ENCODE peak calls at places on chromosomes 13 and 19, in six cellular contexts. C is adrenal gland; U is CD8-positive, alpha-beta T cell; S is Peyer's patch; K is brain microvascular endothelial cell; R is fibroblast of lung. J is an unnamed sample. For H3K27me3, the result is how much of the 10 kb centered on the place peaks cover.

GRCh38 chr13:56352356-56352755 is 788.4 kb upstream of the PRR20A start:
- DNase-seq in C (no peak), U (no peak), S (no peak), K (no peak), R (no peak), J (no peak)

GRCh38 chr19:14081797-14082674 is 3.5 kb downstream of the C19orf67 start:
- DNase-seq in C (peak), U (no peak), S (peak), K (no peak), R (no peak), J (peak)

GRCh38 chr13:98401936-98402335 is 175.0 kb downstream of the STK24 start:
- DNase-seq in C (no peak), U (no peak), S (no peak), K (no peak), R (no peak), J (no peak)

GRCh38 chr19:12294308-12295158 is at the start of gene ZNF44:
- DNase-seq in C (peak), U (peak), S (peak), K (peak), R (peak), J (peak)

GRCh38 chr13:44096906-44097305 is 217.2 kb downstream of the LACC1 start:
- DNase-seq in C (no peak), U (no peak), S (no peak), K (no peak), R (no peak), J (no peak)

GRCh38 chr19:45323671-45324081 is 1.0 kb upstream of the CKM start:
- DNase-seq in C (no peak), U (no peak), S (no peak), K (no peak), R (no peak), J (no peak)

GRCh38 chr19:2149980-2150793 is 1.2 kb downstream of the AP3D1 start:
- DNase-seq in C (peak), U (no peak), S (peak), K (no peak), R (no peak), J (no peak)

GRCh38 chr19:58563034-58563573 is 4.7 kb upstream of the UBE2M start:
- DNase-seq in C (no peak), U (no peak), S (no peak), K (no peak), R (no peak), J (no peak)

GRCh38 chr19:15433519-15434069 is 14.8 kb upstream of the AKAP8L start:
- DNase-seq in C (no peak), U (no peak), S (peak), K (no peak), R (no peak), J (no peak)

GRCh38 chr13:50589139-50589538 is 254.4 kb downstream of the DLEU7 start:
- DNase-seq in C (no peak), U (no peak), S (no peak), K (peak), R (peak), J (no peak)

GRCh38 chr13:79810671-79811070 is 329.7 kb downstream of the NDFIP2 start:
- DNase-seq in C (no peak), U (no peak), S (no peak), K (peak), R (peak), J (no peak)

GRCh38 chr19:1577929-1578618 is 9.9 kb upstream of the MEX3D start:
- DNase-seq in C (no peak), U (no peak), S (no peak), K (no peak), R (no peak), J (no peak)

DNA sequence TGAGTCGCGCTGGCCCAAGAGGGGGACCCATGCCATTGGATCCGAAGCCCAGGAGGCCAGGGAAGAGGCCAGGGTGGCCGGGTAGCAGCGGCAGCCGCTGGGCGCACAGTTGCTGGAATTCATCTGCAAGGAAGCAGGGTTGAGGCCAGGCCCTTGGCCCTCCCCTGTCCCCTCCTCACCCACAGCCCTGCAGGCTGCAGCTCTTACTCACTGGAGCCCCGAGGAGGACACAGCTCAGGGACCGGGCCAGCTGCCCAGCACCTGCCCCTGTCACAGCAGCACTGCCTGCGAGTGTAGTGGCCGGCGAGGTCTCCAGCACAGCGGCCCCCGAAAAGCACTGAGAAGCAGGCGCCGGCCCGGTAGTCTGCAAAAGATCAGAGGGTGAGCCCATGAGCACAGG is 11.2 kb downstream of the FBN3 start:
- DNase-seq in C (no peak), U (no peak), S (no peak), K (no peak), R (no peak), J (no peak)
- H3K27me3 ChIP-seq in C (under half), U (under half), S (under half), K (under half), R (under half), J (under half)

DNA sequence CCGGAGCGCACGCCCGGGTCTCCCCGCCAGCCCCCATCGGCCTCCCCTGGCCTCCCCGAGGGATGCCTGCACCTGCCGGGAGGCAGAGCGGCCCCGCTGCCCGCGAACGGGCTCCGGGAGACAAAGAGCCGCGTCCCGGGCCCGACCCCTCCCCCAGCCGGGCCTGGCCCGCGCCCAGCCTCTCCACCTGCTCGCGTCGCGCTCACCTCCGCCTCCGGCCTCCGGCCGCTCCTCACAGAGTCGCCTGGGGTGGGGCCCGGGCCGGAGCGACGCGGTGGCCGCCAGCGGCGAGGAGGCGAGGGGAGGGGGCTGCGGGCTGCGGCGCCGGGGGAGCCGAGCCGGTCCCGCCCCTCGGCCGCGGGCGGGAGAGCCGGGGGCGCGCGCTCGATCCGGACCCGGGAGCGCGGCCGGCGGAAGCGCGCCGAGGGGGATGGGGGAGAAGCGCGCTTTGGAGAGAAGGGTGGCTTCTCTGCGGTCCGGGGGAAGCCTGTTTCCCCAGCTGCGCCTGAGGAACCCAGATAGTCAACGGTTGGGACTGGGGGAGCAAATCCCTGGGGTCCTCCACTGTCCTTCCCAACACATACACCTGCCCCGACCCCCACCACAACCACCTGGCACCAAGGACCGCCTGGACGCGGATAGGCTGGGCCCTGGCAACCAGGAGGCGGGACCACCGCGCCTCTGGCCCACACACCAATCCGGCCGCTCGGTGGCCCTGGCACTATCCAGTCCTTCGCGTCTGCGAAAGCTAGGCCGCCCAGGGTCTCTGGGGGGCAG is at the start of gene PRR36:
- DNase-seq in C (peak), U (no peak), S (peak), K (no peak), R (no peak), J (no peak)
- H3K4me3 ChIP-seq in C (peak), U (peak), S (peak), K (peak), R (no peak), J (peak)

GRCh38 chr19:50667177-50667758 is 18.0 kb downstream of the C19orf81 start:
- DNase-seq in C (no peak), U (no peak), S (no peak), K (no peak), R (no peak), J (no peak)

GRCh38 chr19:50668416-50669318 is 19.4 kb downstream of the C19orf81 start:
- DNase-seq in C (no peak), U (no peak), S (no peak), K (no peak), R (no peak), J (no peak)

GRCh38 chr19:50669319-50670101 is 20.3 kb downstream of the C19orf81 start:
- DNase-seq in C (peak), U (no peak), S (no peak), K (no peak), R (peak), J (no peak)

GRCh38 chr19:50667759-50668231 is 18.6 kb downstream of the C19orf81 start:
- DNase-seq in C (no peak), U (no peak), S (no peak), K (no peak), R (no peak), J (no peak)

DNA sequence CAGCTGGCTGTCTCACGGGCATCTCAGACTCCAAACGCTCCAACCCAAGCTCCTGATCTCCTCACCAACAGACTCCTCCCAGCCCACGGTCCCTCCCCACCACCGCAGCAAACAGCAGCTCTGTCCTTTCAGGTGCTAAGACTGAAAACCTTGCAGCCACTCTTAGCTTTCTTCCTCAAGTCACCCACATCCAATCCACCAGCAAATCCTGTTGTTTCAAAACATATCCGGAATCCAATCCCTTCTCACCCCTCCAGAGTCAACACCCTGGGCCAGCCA is 20.8 kb downstream of the C19orf81 start:
- DNase-seq in C (no peak), U (no peak), S (no peak), K (no peak), R (no peak), J (no peak)
- H3K27me3 ChIP-seq in C (under half), U (under half), S (under half), K (under half), R (under half), J (under half)

DNA sequence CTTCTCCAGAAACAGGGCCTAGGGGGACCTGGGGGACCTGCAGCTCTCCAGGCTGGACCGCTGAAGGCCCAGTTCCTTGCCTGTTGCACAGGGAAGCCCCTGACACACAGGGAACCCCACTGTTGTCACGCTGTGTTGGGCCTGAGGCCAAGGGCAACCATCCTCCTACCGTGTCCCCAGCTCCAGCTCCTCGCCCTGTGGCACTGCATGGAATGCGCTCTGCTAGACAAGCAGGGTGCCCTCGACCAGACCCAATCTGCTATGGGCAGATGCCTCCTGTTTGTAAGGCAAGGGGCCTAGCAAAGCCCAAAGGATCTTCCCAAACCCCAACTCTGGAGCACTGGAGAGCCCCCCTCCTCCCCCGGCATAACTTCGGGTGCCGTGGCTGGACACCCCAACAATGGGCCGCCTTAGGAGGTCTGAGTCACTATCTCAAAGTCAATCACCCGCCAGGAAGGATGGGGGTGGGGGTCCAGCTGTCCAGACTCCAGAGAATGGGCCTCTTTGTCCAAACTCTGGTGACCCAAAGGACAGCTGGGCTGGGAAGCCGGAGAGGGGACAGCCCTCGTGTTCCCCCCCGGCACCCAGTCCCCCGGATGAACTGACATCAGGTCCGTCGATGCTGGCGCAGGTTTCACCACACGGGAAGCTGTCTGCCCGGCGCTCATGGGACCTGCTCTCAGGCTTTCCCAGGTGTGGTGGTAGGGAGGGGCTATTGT is 3.7 kb downstream of the BRSK1 start:
- DNase-seq in C (no peak), U (no peak), S (no peak), K (no peak), R (no peak), J (no peak)
- H3K4me3 ChIP-seq in C (no peak), U (no peak), S (no peak), K (no peak), R (no peak), J (no peak)

GRCh38 chr19:41910240-41910991 is 17.8 kb downstream of the ERFL start:
- DNase-seq in C (no peak), U (no peak), S (no peak), K (no peak), R (no peak), J (no peak)
- H3K27me3 ChIP-seq in C (under half), U (under half), S (under half), K (under half), R (under half), J (under half)

J was measured in ascending aorta.